ENCODE peak calls at places on chromosomes 4 and X, in four cellular contexts. L is SW 1271, S is substantia nigra, V is COR-L47. O is an unnamed sample.

GRCh38 chrX:7139202-7140081 is 8.1 kb upstream of the STS start:
- DNase-seq in V (no peak), L (no peak), S (no peak), O (no peak)

GRCh38 chr4:169640261-169640880 is 20.0 kb downstream of the CLCN3 start:
- DNase-seq in L (no peak), V (no peak), S (no peak), O (no peak)

GRCh38 chr4:77172336-77172735 is 15.3 kb downstream of the CCNG2 start:
- DNase-seq in V (no peak), L (no peak), S (no peak), O (no peak)

GRCh38 chr4:29081230-29081955 is 1638.8 kb upstream of the PCDH7 start:
- DNase-seq in S (no peak), L (no peak), V (peak), O (no peak)

GRCh38 chrX:115583730-115584004 is 22.7 kb downstream of the PLS3 start:
- DNase-seq in S (no peak), V (no peak), L (no peak), O (no peak)

GRCh38 chr4:11178433-11178832 is 250.3 kb downstream of the HS3ST1 start:
- DNase-seq in L (no peak), V (no peak), S (no peak), O (no peak)

GRCh38 chr4:178329226-178329872 is 887.1 kb upstream of the AGA start:
- DNase-seq in S (no peak), L (no peak), V (no peak), O (no peak)

GRCh38 chrX:41293269-41293668 is 40.7 kb upstream of the DDX3X start:
- DNase-seq in S (no peak), V (no peak), L (no peak), O (no peak)

GRCh38 chr4:7892212-7893019 is 47.2 kb downstream of the AFAP1 start:
- DNase-seq in S (no peak), V (no peak), L (no peak), O (no peak)

GRCh38 chr4:106587558-106587957 is 219.0 kb upstream of the GIMD1 start:
- DNase-seq in S (no peak), V (no peak), L (no peak), O (no peak)

GRCh38 chr4:71338846-71339593 is at the start of gene SLC4A4:
- DNase-seq in S (no peak), L (no peak), V (no peak), O (no peak)

GRCh38 chr4:108702960-108703359 is 52.6 kb downstream of the OSTC start:
- DNase-seq in L (no peak), S (no peak), V (no peak), O (no peak)

GRCh38 chrX:26597981-26598380 is 382.0 kb downstream of the MAGEB5 start:
- DNase-seq in L (no peak), S (no peak), V (peak), O (no peak)

GRCh38 chrX:50456712-50457484 is 13.7 kb downstream of the DGKK start:
- DNase-seq in V (no peak), L (no peak), S (no peak), O (no peak)

GRCh38 chrX:119459181-119459580 is 9.1 kb upstream of the SLC25A5 start:
- DNase-seq in L (no peak), S (no peak), V (no peak), O (no peak)

GRCh38 chrX:45322382-45322781 is 121.7 kb upstream of the DIPK2B start:
- DNase-seq in V (no peak), S (peak), L (no peak), O (peak)

GRCh38 chr4:107203733-107204132 is 167.6 kb upstream of the DKK2 start:
- DNase-seq in L (no peak), S (no peak), V (no peak), O (no peak)

GRCh38 chr4:77920371-77920770 is 57.7 kb downstream of the MRPL1 start:
- DNase-seq in S (no peak), V (no peak), L (no peak), O (no peak)

GRCh38 chrX:119174900-119175299 is 47.3 kb upstream of the KIAA1210 start:
- DNase-seq in S (no peak), V (no peak), L (no peak), O (no peak)

GRCh38 chrX:41167888-41168287 is 82.6 kb downstream of the USP9X start:
- DNase-seq in S (no peak), V (no peak), L (no peak), O (no peak)

GRCh38 chrX:14027031-14027430 is 2.7 kb downstream of the GEMIN8 start:
- DNase-seq in L (no peak), S (peak), V (peak), O (no peak)

GRCh38 chrX:67587946-67588624 is 44.3 kb downstream of the AR start:
- DNase-seq in V (no peak), L (no peak), S (no peak), O (no peak)

GRCh38 chrX:7330551-7330950 is 182.6 kb upstream of the PUDP start:
- DNase-seq in L (no peak), S (no peak), V (no peak), O (no peak)

GRCh38 chrX:68939868-68940267 is 111.0 kb downstream of the EFNB1 start:
- DNase-seq in S (no peak), L (no peak), V (no peak), O (no peak)